ENCODE peak calls at places on chromosomes 4 and X, in six cellular contexts. H is naive thymus-derived CD4-positive, alpha-beta T cell; A is amygdala; T is esophagus squamous epithelium; J is mucosa of gallbladder; F is ELF-1. Y is an unnamed sample.

GRCh38 chrX:129600981-129601424 is 53.8 kb downstream of the APLN start:
- DNase-seq in H (no peak), A (peak), T (no peak), J (no peak), F (no peak), Y (peak)

GRCh38 chr4:138242076-138242829 is at the start of gene SLC7A11:
- DNase-seq in H (peak), A (no peak), T (peak), J (peak), F (peak), Y (peak)

GRCh38 chr4:85084371-85085170 is 118.1 kb upstream of the WDFY3 start:
- DNase-seq in H (no peak), A (no peak), T (no peak), J (peak), F (no peak), Y (peak)

GRCh38 chrX:140733766-140734342 is 24.3 kb downstream of the LINC00632 start:
- DNase-seq in H (no peak), A (no peak), T (no peak), J (no peak), F (peak), Y (peak)

GRCh38 chrX:154295664-154296310 is at the start of gene TKTL1:
- DNase-seq in H (no peak), A (no peak), T (no peak), J (no peak), F (no peak), Y (no peak)

GRCh38 chrX:37542791-37543190 is 28.7 kb upstream of the LANCL3 start:
- DNase-seq in H (no peak), A (no peak), T (no peak), J (no peak), F (no peak), Y (no peak)

GRCh38 chr4:139886798-139887197 is 221.2 kb downstream of the MGST2 start:
- DNase-seq in H (no peak), A (no peak), T (no peak), J (no peak), F (no peak), Y (no peak)

GRCh38 chrX:132407704-132408103 is 81.1 kb downstream of the MBNL3 start:
- DNase-seq in H (no peak), A (no peak), T (no peak), J (no peak), F (no peak), Y (no peak)

GRCh38 chr4:165493359-165493758 is 114.6 kb downstream of the CPE start:
- DNase-seq in H (peak), A (no peak), T (no peak), J (peak), F (peak), Y (peak)

GRCh38 chr4:159010563-159011260 is 92.2 kb upstream of the RAPGEF2 start:
- DNase-seq in H (no peak), A (peak), T (no peak), J (peak), F (no peak), Y (peak)

GRCh38 chr4:32147446-32148064 is 1427.4 kb downstream of the PCDH7 start:
- DNase-seq in H (no peak), A (no peak), T (no peak), J (no peak), F (no peak), Y (no peak)

GRCh38 chr4:8472689-8473197 is 32.2 kb downstream of the TRMT44 start:
- DNase-seq in H (no peak), A (no peak), T (no peak), J (peak), F (peak), Y (no peak)

GRCh38 chr4:151259752-151260151 is 17.2 kb upstream of the PRSS48 start:
- DNase-seq in H (no peak), A (no peak), T (no peak), J (no peak), F (no peak), Y (no peak)

GRCh38 chrX:153412746-153413720 is 1.8 kb downstream of the ZFP92 start:
- DNase-seq in H (no peak), A (no peak), T (no peak), J (no peak), F (no peak), Y (no peak)

GRCh38 chr4:80454040-80454439 is 118.5 kb downstream of the CFAP299 start:
- DNase-seq in H (no peak), A (no peak), T (no peak), J (no peak), F (no peak), Y (no peak)

GRCh38 chr4:100357542-100357941 is 160.3 kb downstream of the EMCN start:
- DNase-seq in H (no peak), A (no peak), T (no peak), J (no peak), F (no peak), Y (no peak)

GRCh38 chrX:47644557-47645091 is 5.7 kb downstream of the ELK1 start:
- DNase-seq in H (no peak), A (no peak), T (no peak), J (no peak), F (peak), Y (no peak)

GRCh38 chrX:153526040-153526439 is 8.6 kb downstream of the ATP2B3 start:
- DNase-seq in H (no peak), A (no peak), T (no peak), J (no peak), F (no peak), Y (no peak)